ENCODE peak calls at places on chromosomes 3 and 15, in eight cellular contexts. Y is esophagus squamous epithelium, L is transverse colon, C is suprapubic skin, Q is uterus, A is HepG2, H is IMR-90, F is lower leg skin. S is an unnamed sample.

GRCh38 chr3:173750095-173750494 is 352.6 kb downstream of the NLGN1 start:
- DNase-seq in Y (no peak), A (no peak), F (no peak), L (no peak), H (peak), C (no peak), Q (no peak), S (no peak)

GRCh38 chr15:63344737-63345390 is 36.8 kb downstream of the CA12 start:
- DNase-seq in C (no peak), Q (no peak), L (no peak), H (peak), Y (no peak), F (no peak), A (no peak), S (no peak)

GRCh38 chr15:75232252-75232813 is 25.8 kb upstream of the GOLGA6C start:
- DNase-seq in H (no peak), A (no peak), F (no peak), C (no peak), Y (no peak), Q (no peak), L (peak), S (no peak)

GRCh38 chr3:119930286-119930685 is 148.4 kb downstream of the NR1I2 start:
- DNase-seq in Y (no peak), L (no peak), A (no peak), Q (no peak), H (no peak), C (no peak), F (no peak), S (no peak)

GRCh38 chr3:89488800-89489580 is 381.6 kb downstream of the EPHA3 start:
- DNase-seq in C (no peak), F (no peak), Q (no peak), L (no peak), Y (no peak), H (no peak), A (no peak), S (no peak)

GRCh38 chr3:14175383-14176037 is 2.9 kb downstream of the XPC start:
- DNase-seq in Y (no peak), H (peak), C (no peak), Q (no peak), A (no peak), L (no peak), F (no peak), S (no peak)

GRCh38 chr15:82135645-82136044 is 89.8 kb upstream of the MEX3B start:
- DNase-seq in A (no peak), C (no peak), H (peak), Q (no peak), L (no peak), Y (no peak), F (no peak), S (no peak)

GRCh38 chr3:58038675-58039302 is 30.6 kb downstream of the FLNB start:
- DNase-seq in H (no peak), A (no peak), Y (no peak), C (no peak), Q (no peak), L (no peak), F (no peak), S (no peak)

GRCh38 chr3:4504340-4505261 is 11.5 kb downstream of the ITPR1 start:
- DNase-seq in Y (no peak), Q (peak), F (no peak), H (no peak), A (no peak), C (no peak), L (peak), S (no peak)

GRCh38 chr3:189057369-189057768 is 114.4 kb upstream of the TPRG1 start:
- DNase-seq in F (no peak), Q (no peak), Y (no peak), A (no peak), C (no peak), H (no peak), L (no peak), S (no peak)

GRCh38 chr15:33623010-33623409 is 312.2 kb downstream of the RYR3 start:
- DNase-seq in H (no peak), Y (no peak), C (no peak), L (no peak), Q (no peak), F (no peak), A (no peak), S (no peak)

GRCh38 chr15:51647128-51647562 is 24.6 kb upstream of the DMXL2 start:
- DNase-seq in C (no peak), A (no peak), H (peak), F (no peak), L (peak), Q (no peak), Y (no peak), S (peak)

GRCh38 chr3:17044844-17045243 is 160.1 kb downstream of the PLCL2 start:
- DNase-seq in Q (no peak), C (no peak), Y (no peak), L (no peak), A (no peak), H (no peak), F (no peak), S (no peak)

GRCh38 chr3:111012388-111013248 is 59.0 kb upstream of the NECTIN3 start:
- DNase-seq in C (no peak), H (no peak), L (no peak), Q (no peak), Y (no peak), A (peak), F (no peak), S (no peak)

GRCh38 chr3:100899440-100900091 is 93.7 kb downstream of the ABI3BP start:
- DNase-seq in A (no peak), L (no peak), Q (no peak), F (no peak), Y (no peak), C (no peak), H (no peak), S (no peak)

GRCh38 chr3:145936986-145937385 is 224.0 kb downstream of the PLOD2 start:
- DNase-seq in H (no peak), F (no peak), C (no peak), A (no peak), Q (no peak), L (no peak), Y (no peak), S (no peak)

GRCh38 chr3:129567176-129567705 is 24.3 kb downstream of the H1-8 start:
- DNase-seq in H (no peak), C (no peak), L (no peak), Q (peak), A (no peak), F (no peak), Y (no peak), S (no peak)

GRCh38 chr3:120988994-120989393 is 81.0 kb downstream of the STXBP5L start:
- DNase-seq in H (no peak), L (no peak), Y (no peak), A (no peak), F (no peak), C (no peak), Q (no peak), S (no peak)

GRCh38 chr3:57464011-57464410 is 80.1 kb downstream of the DNAH12 start:
- DNase-seq in H (no peak), F (no peak), L (no peak), Y (no peak), A (no peak), C (no peak), Q (no peak), S (no peak)

GRCh38 chr15:51917493-51917892 is 54.1 kb downstream of the LEO1 start:
- DNase-seq in F (no peak), H (peak), C (no peak), Q (no peak), Y (no peak), L (no peak), A (peak), S (peak)

GRCh38 chr3:29850641-29851040 is 569.8 kb downstream of the RBMS3 start:
- DNase-seq in Y (no peak), H (no peak), L (no peak), F (no peak), A (peak), C (no peak), Q (no peak), S (no peak)

GRCh38 chr15:70314018-70314354 is 216.3 kb upstream of the TLE3 start:
- DNase-seq in C (no peak), H (no peak), F (no peak), L (no peak), A (no peak), Q (no peak), Y (no peak), S (no peak)

GRCh38 chr3:143808999-143809700 is 39.1 kb downstream of the SLC9A9 start:
- DNase-seq in A (no peak), Q (no peak), F (no peak), H (peak), C (no peak), Y (no peak), L (no peak), S (no peak)

GRCh38 chr3:188446791-188447190 is 292.8 kb downstream of the LPP start:
- DNase-seq in L (no peak), A (no peak), C (no peak), H (no peak), F (no peak), Y (no peak), Q (no peak), S (no peak)

GRCh38 chr3:193830791-193831191 is 237.8 kb downstream of the OPA1 start:
- DNase-seq in L (no peak), H (no peak), Y (no peak), A (no peak), C (no peak), Q (no peak), F (peak), S (no peak)

GRCh38 chr15:98154863-98155262 is 194.4 kb downstream of the ARRDC4 start:
- DNase-seq in C (no peak), A (no peak), H (peak), Q (no peak), Y (no peak), L (no peak), F (no peak), S (no peak)

GRCh38 chr3:114718897-114719208 is 425.0 kb downstream of the TIGIT start:
- DNase-seq in L (no peak), Y (no peak), C (no peak), A (peak), Q (no peak), F (no peak), H (no peak), S (no peak)

GRCh38 chr15:90262426-90262825 is 3.0 kb upstream of the NGRN start:
- DNase-seq in C (no peak), Q (no peak), Y (no peak), A (no peak), F (no peak), H (no peak), L (no peak), S (no peak)

GRCh38 chr15:29074045-29074444 is 188.3 kb downstream of the APBA2 start:
- DNase-seq in H (peak), Y (no peak), L (no peak), A (no peak), F (no peak), Q (no peak), C (no peak), S (no peak)

GRCh38 chr3:169387751-169388696 is 275.5 kb downstream of the MECOM start:
- DNase-seq in Y (no peak), Q (peak), C (peak), F (peak), L (peak), A (peak), H (no peak), S (no peak)

GRCh38 chr3:114939920-114940319 is 207.2 kb downstream of the ZBTB20 start:
- DNase-seq in H (no peak), Q (no peak), L (no peak), Y (no peak), C (no peak), F (no peak), A (no peak), S (no peak)

GRCh38 chr3:65712156-65712555 is 326.6 kb downstream of the MAGI1 start:
- DNase-seq in H (peak), Q (no peak), C (no peak), F (no peak), L (no peak), Y (no peak), A (no peak), S (no peak)

GRCh38 chr3:168616901-168617300 is 521.2 kb upstream of the GOLIM4 start:
- DNase-seq in L (no peak), Q (no peak), F (no peak), C (no peak), H (no peak), A (no peak), Y (no peak), S (no peak)

GRCh38 chr15:51714911-51715310 is 22.5 kb downstream of the LYSMD2 start:
- DNase-seq in C (no peak), F (no peak), Q (no peak), H (no peak), L (no peak), Y (no peak), A (no peak), S (no peak)

GRCh38 chr3:19947549-19948071 is 713 bp downstream of the RAB5A start:
- DNase-seq in Q (peak), H (peak), Y (peak), L (peak), F (peak), C (no peak), A (peak), S (peak)

GRCh38 chr15:55741592-55742497 is 1.1 kb downstream of the PRTG start:
- DNase-seq in Q (peak), H (no peak), Y (no peak), L (no peak), C (no peak), A (peak), F (no peak), S (no peak)

GRCh38 chr3:79558943-79559342 is 208.9 kb downstream of the ROBO1 start:
- DNase-seq in C (no peak), A (no peak), H (no peak), F (no peak), L (no peak), Q (no peak), Y (no peak), S (no peak)

GRCh38 chr15:69686626-69687025 is 234.0 kb downstream of the RPLP1 start:
- DNase-seq in F (no peak), Q (no peak), C (no peak), Y (no peak), A (no peak), H (no peak), L (no peak), S (no peak)

GRCh38 chr3:46670891-46671427 is 22.5 kb downstream of the ALS2CL start:
- DNase-seq in L (peak), Y (no peak), H (no peak), A (no peak), C (peak), F (peak), Q (peak), S (no peak)

GRCh38 chr15:90671216-90671615 is 45.9 kb upstream of the BLM start:
- DNase-seq in F (no peak), H (no peak), A (no peak), L (no peak), C (no peak), Q (no peak), Y (no peak), S (no peak)

GRCh38 chr3:183253364-183253960 is 409 bp downstream of the B3GNT5 start:
- DNase-seq in A (no peak), Q (peak), H (peak), C (peak), Y (no peak), F (peak), L (peak), S (peak)
- TF ChIP-seq POLR2A in A (no peak), Q (peak), H (no peak), C (no peak), Y (peak), F (no peak), L (peak), S (no peak)

GRCh38 chr15:43792761-43793493 is 807 bp downstream of the SERF2 start:
- DNase-seq in Y (no peak), H (peak), A (no peak), Q (no peak), C (no peak), F (no peak), L (peak), S (no peak)
- TF ChIP-seq POLR2A in Y (no peak), H (no peak), A (peak), Q (no peak), C (no peak), F (no peak), L (peak), S (no peak)

DNA sequence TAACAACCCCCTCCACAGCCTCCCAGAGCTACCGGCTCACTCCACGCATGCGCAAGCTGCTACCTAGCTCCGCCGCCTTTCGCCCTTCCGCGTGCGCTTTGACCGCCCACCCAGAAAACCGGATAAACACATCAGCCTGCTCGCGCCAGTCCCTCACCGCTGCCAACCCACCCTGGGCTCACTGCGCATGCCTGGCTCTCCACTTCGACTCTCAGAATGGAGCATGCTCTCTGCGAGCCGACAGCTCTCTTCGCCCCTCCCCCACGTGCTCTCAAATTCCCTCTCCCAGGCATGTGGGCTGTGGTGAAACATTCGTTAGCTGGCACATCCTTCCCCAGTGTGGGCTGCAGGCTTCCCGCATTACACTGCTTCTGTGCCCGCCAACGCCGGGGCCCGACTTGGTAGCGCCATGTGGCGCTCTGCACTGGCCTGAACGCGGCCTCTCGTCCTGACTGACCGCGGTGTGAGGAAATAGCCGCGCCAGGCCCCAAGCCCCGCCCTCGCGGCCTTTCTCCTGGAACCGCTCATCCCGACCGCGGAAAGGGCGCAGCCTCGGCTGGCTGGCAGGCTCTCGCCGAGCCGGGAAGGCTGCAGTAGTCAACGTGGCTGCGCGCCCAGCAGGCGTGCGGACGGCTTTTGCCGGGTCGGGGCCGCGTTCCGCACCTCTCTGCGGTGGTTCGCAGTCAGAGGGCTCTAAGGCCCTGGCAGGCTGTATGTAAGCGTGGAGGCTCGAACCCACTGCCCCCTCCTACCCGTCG is 445 bp upstream of the MSL2 start:
- DNase-seq in C (peak), A (peak), Q (peak), Y (peak), L (peak), H (peak), F (peak), S (peak)
- TF ChIP-seq POLR2A in C (peak), A (peak), Q (peak), Y (peak), L (peak), H (peak), F (no peak), S (peak)

DNA sequence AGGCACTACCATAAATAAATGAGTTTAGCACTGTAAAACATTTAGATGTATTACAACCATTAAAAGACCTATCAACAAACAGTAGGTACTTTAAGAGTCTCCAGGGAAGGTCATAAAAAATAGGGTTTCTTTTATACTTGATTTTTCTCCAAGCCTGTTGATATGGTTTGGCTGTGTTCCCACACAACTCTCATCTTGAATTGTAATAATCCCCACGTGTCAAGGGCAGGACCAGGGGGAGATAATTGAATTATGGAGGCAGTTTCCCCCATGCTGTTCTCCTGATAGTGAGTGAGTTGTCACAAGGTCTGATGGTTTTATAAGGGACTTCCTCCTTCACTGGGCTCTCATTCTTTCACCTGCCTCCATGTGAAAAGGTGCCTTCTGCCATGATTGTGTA is 468.9 kb upstream of the UBE2E2 start:
- DNase-seq in F (no peak), L (peak), C (no peak), Y (no peak), A (no peak), Q (no peak), H (no peak), S (no peak)
- TF ChIP-seq POLR2A in F (no peak), L (peak), C (no peak), Y (no peak), A (no peak), Q (no peak), H (no peak), S (no peak)

GRCh38 chr3:64262574-64263114 is 37.4 kb upstream of the PRICKLE2 start:
- DNase-seq in L (no peak), A (no peak), Y (no peak), Q (no peak), F (no peak), H (no peak), C (no peak), S (no peak)
- TF ChIP-seq POLR2A in L (no peak), A (no peak), Y (no peak), Q (no peak), F (no peak), H (no peak), C (no peak), S (no peak)

DNA sequence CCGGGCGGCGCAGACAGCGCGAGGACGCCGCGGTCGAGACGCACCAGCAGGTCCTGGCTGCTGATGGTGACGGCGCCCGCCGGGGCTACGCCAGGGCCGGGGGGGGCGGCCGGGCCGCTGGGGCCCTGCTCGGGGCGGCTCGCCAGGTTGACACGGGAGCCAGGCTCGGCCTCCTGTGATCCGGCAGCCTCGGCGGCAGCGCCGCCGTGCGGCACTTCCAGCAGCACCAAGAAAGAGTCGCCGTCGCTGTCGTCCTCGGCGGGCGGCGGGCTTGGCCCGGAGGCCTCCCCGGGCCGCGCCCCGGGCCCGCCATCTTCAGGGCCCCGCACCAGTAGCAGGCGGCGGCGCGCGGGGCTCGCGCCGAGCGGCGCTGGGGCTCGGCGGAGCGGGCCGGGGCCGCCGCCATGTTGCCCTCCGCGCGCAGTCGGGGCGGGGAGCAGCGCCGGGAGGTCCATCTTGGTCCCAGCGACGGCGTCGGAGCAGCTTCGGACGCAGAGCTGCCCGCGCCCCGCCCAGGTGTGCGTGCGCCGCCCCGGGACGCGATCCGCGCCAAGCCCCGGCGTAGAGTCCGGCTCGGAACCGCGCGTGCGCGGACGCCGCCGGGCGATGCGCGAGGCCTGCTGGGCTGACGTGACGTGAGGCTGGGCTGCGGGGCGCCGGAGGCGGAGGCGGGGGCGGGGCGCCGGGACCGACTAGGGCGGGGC is at the start of gene ZXDC:
- DNase-seq in A (peak), Y (peak), F (peak), H (peak), C (peak), Q (peak), L (peak), S (peak)
- TF ChIP-seq POLR2A in A (peak), Y (peak), F (no peak), H (peak), C (peak), Q (peak), L (no peak), S (peak)